ENCODE peak calls at places on chromosomes 2 and 18, in six cellular contexts. One of them, this sample, is unnamed.

GRCh38 chr18:33097126-33097525 is 324.3 kb upstream of the KLHL14 start:
- DNase-seq in mesendoderm: no peak
- DNase-seq in A549: no peak
- DNase-seq in GM23338: no peak
- DNase-seq in OCI-LY7: no peak
- DNase-seq in GM23248: no peak
- DNase-seq in this sample: peak

GRCh38 chr2:232480201-232481190 is 7.1 kb downstream of the ECEL1 start:
- DNase-seq in A549: no peak
- DNase-seq in GM23248: no peak
- DNase-seq in OCI-LY7: no peak
- DNase-seq in GM23338: no peak
- DNase-seq in mesendoderm: no peak
- DNase-seq in this sample: no peak

GRCh38 chr2:209145941-209146681 is 277.7 kb upstream of the MAP2 start:
- DNase-seq in A549: no peak
- DNase-seq in GM23338: peak
- DNase-seq in GM23248: no peak
- DNase-seq in mesendoderm: peak
- DNase-seq in OCI-LY7: no peak
- DNase-seq in this sample: no peak

GRCh38 chr18:36294031-36294430 is 3.5 kb upstream of the FHOD3 start:
- DNase-seq in mesendoderm: no peak
- DNase-seq in A549: no peak
- DNase-seq in GM23248: peak
- DNase-seq in OCI-LY7: no peak
- DNase-seq in GM23338: no peak
- DNase-seq in this sample: peak

GRCh38 chr18:76126327-76126726 is 368.7 kb downstream of the ZNF516 start:
- DNase-seq in OCI-LY7: no peak
- DNase-seq in GM23248: no peak
- DNase-seq in A549: no peak
- DNase-seq in GM23338: peak
- DNase-seq in mesendoderm: peak
- DNase-seq in this sample: no peak

GRCh38 chr2:172215172-172215935 is 112.7 kb upstream of the DLX2 start:
- DNase-seq in mesendoderm: no peak
- DNase-seq in OCI-LY7: no peak
- DNase-seq in GM23338: no peak
- DNase-seq in A549: no peak
- DNase-seq in GM23248: no peak
- DNase-seq in this sample: no peak

GRCh38 chr2:236943068-236943467 is 142.6 kb upstream of the COPS8 start:
- DNase-seq in GM23248: no peak
- DNase-seq in A549: no peak
- DNase-seq in mesendoderm: no peak
- DNase-seq in GM23338: no peak
- DNase-seq in OCI-LY7: no peak
- DNase-seq in this sample: no peak

GRCh38 chr2:97645112-97645699 is 656 bp upstream of the COX5B start:
- DNase-seq in mesendoderm: peak
- DNase-seq in OCI-LY7: peak
- DNase-seq in A549: no peak
- DNase-seq in GM23248: peak
- DNase-seq in GM23338: peak
- DNase-seq in this sample: peak

GRCh38 chr2:20422679-20423271 is 24.1 kb upstream of the RHOB start:
- DNase-seq in mesendoderm: peak
- DNase-seq in GM23248: peak
- DNase-seq in A549: peak
- DNase-seq in OCI-LY7: peak
- DNase-seq in GM23338: peak
- DNase-seq in this sample: no peak

GRCh38 chr2:10188211-10188610 is 65.7 kb downstream of the RRM2 start:
- DNase-seq in GM23338: peak
- DNase-seq in OCI-LY7: no peak
- DNase-seq in A549: peak
- DNase-seq in GM23248: peak
- DNase-seq in mesendoderm: peak
- DNase-seq in this sample: no peak

GRCh38 chr2:169768262-169768995 is 30.2 kb upstream of the SSB start:
- DNase-seq in GM23338: peak
- DNase-seq in OCI-LY7: no peak
- DNase-seq in A549: no peak
- DNase-seq in GM23248: peak
- DNase-seq in mesendoderm: no peak
- DNase-seq in this sample: no peak

GRCh38 chr2:161273038-161273760 is 35.0 kb upstream of the PSMD14 start:
- DNase-seq in OCI-LY7: peak
- DNase-seq in GM23248: peak
- DNase-seq in mesendoderm: peak
- DNase-seq in A549: peak
- DNase-seq in GM23338: peak
- DNase-seq in this sample: peak

GRCh38 chr18:2641638-2642037 is 13.9 kb upstream of the SMCHD1 start:
- DNase-seq in GM23338: no peak
- DNase-seq in GM23248: peak
- DNase-seq in A549: no peak
- DNase-seq in OCI-LY7: peak
- DNase-seq in mesendoderm: no peak
- DNase-seq in this sample: no peak

GRCh38 chr2:45643543-45644542 is 7.6 kb upstream of the PRKCE start:
- DNase-seq in mesendoderm: peak
- DNase-seq in OCI-LY7: peak
- DNase-seq in GM23338: peak
- DNase-seq in A549: peak
- DNase-seq in GM23248: peak
- DNase-seq in this sample: no peak

GRCh38 chr18:46478796-46479195 is 178.2 kb downstream of the LOXHD1 start:
- DNase-seq in A549: no peak
- DNase-seq in OCI-LY7: no peak
- DNase-seq in mesendoderm: no peak
- DNase-seq in GM23338: no peak
- DNase-seq in GM23248: no peak
- DNase-seq in this sample: no peak

GRCh38 chr18:46481048-46481846 is 175.8 kb downstream of the LOXHD1 start:
- DNase-seq in A549: peak
- DNase-seq in OCI-LY7: peak
- DNase-seq in mesendoderm: peak
- DNase-seq in GM23338: peak
- DNase-seq in GM23248: peak
- DNase-seq in this sample: peak

GRCh38 chr18:46482831-46483230 is 174.2 kb downstream of the LOXHD1 start:
- DNase-seq in mesendoderm: peak
- DNase-seq in GM23338: no peak
- DNase-seq in GM23248: no peak
- DNase-seq in A549: no peak
- DNase-seq in OCI-LY7: no peak
- DNase-seq in this sample: no peak

GRCh38 chr18:46480187-46480586 is 176.8 kb downstream of the LOXHD1 start:
- DNase-seq in GM23248: no peak
- DNase-seq in OCI-LY7: no peak
- DNase-seq in GM23338: no peak
- DNase-seq in A549: no peak
- DNase-seq in mesendoderm: no peak
- DNase-seq in this sample: no peak

DNA sequence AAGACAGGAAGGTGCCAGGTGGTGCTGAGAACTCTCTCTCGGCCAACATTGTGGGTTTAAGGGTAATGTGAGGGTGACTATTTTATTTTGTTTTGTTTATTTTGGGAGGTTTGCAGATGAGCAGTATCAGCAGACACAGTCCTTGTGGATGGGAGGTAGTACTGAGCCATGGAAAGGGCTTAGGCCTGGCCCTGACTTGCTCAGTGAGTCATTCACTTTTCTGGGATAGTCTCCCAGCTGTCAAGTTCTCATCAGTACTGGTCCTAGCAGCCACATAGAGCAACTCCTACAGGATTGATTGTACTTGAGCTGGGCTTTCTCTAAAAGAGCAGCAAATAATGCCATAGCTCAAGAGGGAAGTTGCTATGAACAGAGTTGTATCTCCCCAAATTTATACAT is 175.2 kb downstream of the LOXHD1 start:
- DNase-seq in GM23248: peak
- DNase-seq in A549: no peak
- DNase-seq in GM23338: no peak
- DNase-seq in mesendoderm: no peak
- DNase-seq in OCI-LY7: no peak
- DNase-seq in this sample: peak
- H3K4me2 ChIP-seq in GM23248: no peak
- H3K4me2 ChIP-seq in A549: no peak
- H3K4me2 ChIP-seq in GM23338: no peak
- H3K4me2 ChIP-seq in mesendoderm: no peak
- H3K4me2 ChIP-seq in OCI-LY7: no peak
- H3K4me2 ChIP-seq in this sample: no peak

GRCh38 chr2:219368690-219369108 is 19.0 kb downstream of the DNPEP start:
- DNase-seq in GM23248: peak
- DNase-seq in GM23338: no peak
- DNase-seq in A549: peak
- DNase-seq in OCI-LY7: no peak
- DNase-seq in mesendoderm: no peak
- DNase-seq in this sample: peak
- H3K27ac ChIP-seq in GM23248: peak
- H3K27ac ChIP-seq in GM23338: no peak
- H3K27ac ChIP-seq in A549: no peak
- H3K27ac ChIP-seq in OCI-LY7: no peak
- H3K27ac ChIP-seq in mesendoderm: no peak
- H3K27ac ChIP-seq in this sample: peak

GRCh38 chr2:40123321-40123720 is 328.6 kb downstream of the SLC8A1 start:
- DNase-seq in GM23248: peak
- DNase-seq in OCI-LY7: no peak
- DNase-seq in mesendoderm: no peak
- DNase-seq in A549: no peak
- DNase-seq in GM23338: no peak
- DNase-seq in this sample: peak
- H3K4me2 ChIP-seq in GM23248: peak
- H3K4me2 ChIP-seq in OCI-LY7: no peak
- H3K4me2 ChIP-seq in mesendoderm: no peak
- H3K4me2 ChIP-seq in A549: no peak
- H3K4me2 ChIP-seq in GM23338: no peak
- H3K4me2 ChIP-seq in this sample: peak

GRCh38 chr18:62973689-62974088 is 258.3 kb downstream of the PHLPP1 start:
- DNase-seq in GM23248: no peak
- DNase-seq in A549: no peak
- DNase-seq in OCI-LY7: no peak
- DNase-seq in mesendoderm: no peak
- DNase-seq in GM23338: no peak
- DNase-seq in this sample: no peak
- H3K27ac ChIP-seq in GM23248: no peak
- H3K27ac ChIP-seq in A549: no peak
- H3K27ac ChIP-seq in OCI-LY7: no peak
- H3K27ac ChIP-seq in mesendoderm: no peak
- H3K27ac ChIP-seq in GM23338: peak
- H3K27ac ChIP-seq in this sample: no peak

GRCh38 chr18:30623401-30624065 is 419.0 kb downstream of the DSC3 start:
- DNase-seq in OCI-LY7: no peak
- DNase-seq in A549: no peak
- DNase-seq in GM23338: no peak
- DNase-seq in GM23248: no peak
- DNase-seq in mesendoderm: no peak
- DNase-seq in this sample: peak
- H3K4me2 ChIP-seq in OCI-LY7: no peak
- H3K4me2 ChIP-seq in A549: no peak
- H3K4me2 ChIP-seq in GM23338: peak
- H3K4me2 ChIP-seq in GM23248: no peak
- H3K4me2 ChIP-seq in mesendoderm: no peak
- H3K4me2 ChIP-seq in this sample: peak

DNA sequence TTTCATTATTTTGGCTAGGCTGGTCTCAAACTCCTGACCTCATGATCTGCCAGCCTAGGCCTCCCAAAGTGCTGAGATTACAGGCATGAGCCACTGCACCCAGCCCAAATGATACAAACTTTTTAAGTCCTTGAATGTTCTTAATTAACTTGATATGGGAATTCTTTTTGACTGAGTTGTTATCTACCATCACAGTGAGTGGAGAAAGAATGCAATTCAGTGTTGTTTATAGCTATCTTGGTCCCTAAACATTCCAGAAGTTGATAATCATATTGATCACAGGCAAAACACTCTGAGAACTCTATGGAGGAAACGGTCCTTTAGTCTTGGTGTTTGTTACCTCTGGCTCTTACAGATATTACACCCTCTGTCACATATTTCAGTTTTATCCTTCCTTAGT is 1072.5 kb downstream of the SUCLG1 start:
- DNase-seq in GM23248: no peak
- DNase-seq in A549: no peak
- DNase-seq in OCI-LY7: no peak
- DNase-seq in mesendoderm: peak
- DNase-seq in GM23338: no peak
- DNase-seq in this sample: no peak
- H3K27ac ChIP-seq in GM23248: no peak
- H3K27ac ChIP-seq in A549: no peak
- H3K27ac ChIP-seq in OCI-LY7: no peak
- H3K27ac ChIP-seq in mesendoderm: no peak
- H3K27ac ChIP-seq in GM23338: no peak
- H3K27ac ChIP-seq in this sample: no peak